ENCODE peak calls at places on chromosome 12, in six cellular contexts. One of them, this sample, is unnamed.

GRCh38 chr12:6767301-6767591 is 1.1 kb downstream of the PTMS start:
- DNase-seq in HepG2: no peak
- DNase-seq in HCT116: no peak
- DNase-seq in K562: no peak
- DNase-seq in GM12878: no peak
- DNase-seq in H1: no peak
- DNase-seq in this sample: no peak

GRCh38 chr12:100382327-100382726 is 25.5 kb downstream of the SLC17A8 start:
- DNase-seq in HepG2: no peak
- DNase-seq in HCT116: no peak
- DNase-seq in K562: no peak
- DNase-seq in GM12878: no peak
- DNase-seq in H1: no peak
- DNase-seq in this sample: no peak

GRCh38 chr12:16473610-16474326 is 126.3 kb downstream of the MGST1 start:
- DNase-seq in HepG2: no peak
- DNase-seq in HCT116: no peak
- DNase-seq in K562: no peak
- DNase-seq in GM12878: no peak
- DNase-seq in H1: no peak
- DNase-seq in this sample: no peak

GRCh38 chr12:69467400-69467799 is 2.8 kb upstream of the FRS2 start:
- DNase-seq in HepG2: no peak
- DNase-seq in HCT116: no peak
- DNase-seq in K562: no peak
- DNase-seq in GM12878: no peak
- DNase-seq in H1: no peak
- DNase-seq in this sample: no peak

GRCh38 chr12:54357802-54358619 is 6.3 kb downstream of the GPR84 start:
- DNase-seq in HepG2: no peak
- DNase-seq in HCT116: no peak
- DNase-seq in K562: peak
- DNase-seq in GM12878: peak
- DNase-seq in H1: peak
- DNase-seq in this sample: no peak

GRCh38 chr12:94621662-94622359 is 28.5 kb downstream of the TMCC3 start:
- DNase-seq in HepG2: no peak
- DNase-seq in HCT116: no peak
- DNase-seq in K562: no peak
- DNase-seq in GM12878: peak
- DNase-seq in H1: no peak
- DNase-seq in this sample: no peak

GRCh38 chr12:93802698-93803097 is 125.5 kb downstream of the CRADD start:
- DNase-seq in HepG2: no peak
- DNase-seq in HCT116: no peak
- DNase-seq in K562: no peak
- DNase-seq in GM12878: no peak
- DNase-seq in H1: no peak
- DNase-seq in this sample: no peak

GRCh38 chr12:80196419-80196818 is 97.1 kb downstream of the OTOGL start:
- DNase-seq in HepG2: no peak
- DNase-seq in HCT116: no peak
- DNase-seq in K562: no peak
- DNase-seq in GM12878: no peak
- DNase-seq in H1: no peak
- DNase-seq in this sample: no peak

GRCh38 chr12:86903166-86903565 is 647.0 kb upstream of the MGAT4C start:
- DNase-seq in HepG2: no peak
- DNase-seq in HCT116: no peak
- DNase-seq in K562: no peak
- DNase-seq in GM12878: no peak
- DNase-seq in H1: no peak
- DNase-seq in this sample: no peak

GRCh38 chr12:48765753-48766162 is 23.1 kb downstream of the ADCY6 start:
- DNase-seq in HepG2: no peak
- DNase-seq in HCT116: no peak
- DNase-seq in K562: no peak
- DNase-seq in GM12878: no peak
- DNase-seq in H1: no peak
- DNase-seq in this sample: no peak

GRCh38 chr12:56528836-56529235 is 7.2 kb downstream of the RBMS2 start:
- DNase-seq in HepG2: no peak
- DNase-seq in HCT116: no peak
- DNase-seq in K562: no peak
- DNase-seq in GM12878: no peak
- DNase-seq in H1: no peak
- DNase-seq in this sample: no peak

GRCh38 chr12:122944588-122944987 is 21.7 kb downstream of the ABCB9 start:
- DNase-seq in HepG2: peak
- DNase-seq in HCT116: peak
- DNase-seq in K562: no peak
- DNase-seq in GM12878: no peak
- DNase-seq in H1: no peak
- DNase-seq in this sample: no peak

GRCh38 chr12:1834186-1834925 is 14.0 kb downstream of the LRTM2 start:
- DNase-seq in HepG2: no peak
- DNase-seq in HCT116: no peak
- DNase-seq in K562: no peak
- DNase-seq in GM12878: no peak
- DNase-seq in H1: no peak
- DNase-seq in this sample: no peak

GRCh38 chr12:2335109-2335508 is 282.3 kb downstream of the CACNA1C start:
- DNase-seq in HepG2: no peak
- DNase-seq in HCT116: no peak
- DNase-seq in K562: no peak
- DNase-seq in GM12878: no peak
- DNase-seq in H1: no peak
- DNase-seq in this sample: no peak

GRCh38 chr12:59459966-59460365 is 135.9 kb upstream of the SLC16A7 start:
- DNase-seq in HepG2: no peak
- DNase-seq in HCT116: no peak
- DNase-seq in K562: no peak
- DNase-seq in GM12878: no peak
- DNase-seq in H1: no peak
- DNase-seq in this sample: no peak

GRCh38 chr12:18583655-18584054 is 154.2 kb downstream of the PLCZ1 start:
- DNase-seq in HepG2: no peak
- DNase-seq in HCT116: no peak
- DNase-seq in K562: no peak
- DNase-seq in GM12878: no peak
- DNase-seq in H1: no peak
- DNase-seq in this sample: no peak

GRCh38 chr12:122052285-122052684 is 26.3 kb upstream of the MLXIP start:
- DNase-seq in HepG2: no peak
- DNase-seq in HCT116: no peak
- DNase-seq in K562: no peak
- DNase-seq in GM12878: no peak
- DNase-seq in H1: no peak
- DNase-seq in this sample: no peak

GRCh38 chr12:3158851-3159465 is 81.8 kb downstream of the TSPAN9 start:
- DNase-seq in HepG2: no peak
- DNase-seq in HCT116: no peak
- DNase-seq in K562: no peak
- DNase-seq in GM12878: no peak
- DNase-seq in H1: no peak
- DNase-seq in this sample: no peak

GRCh38 chr12:80551897-80552296 is 107.9 kb downstream of the PTPRQ start:
- DNase-seq in HepG2: no peak
- DNase-seq in HCT116: peak
- DNase-seq in K562: no peak
- DNase-seq in GM12878: no peak
- DNase-seq in H1: no peak
- DNase-seq in this sample: no peak

GRCh38 chr12:100826323-100826722 is 31.7 kb downstream of the ANO4 start:
- DNase-seq in HepG2: peak
- DNase-seq in HCT116: peak
- DNase-seq in K562: peak
- DNase-seq in GM12878: no peak
- DNase-seq in H1: peak
- DNase-seq in this sample: peak

GRCh38 chr12:98735821-98736220 is 90.7 kb downstream of the APAF1 start:
- DNase-seq in HepG2: no peak
- DNase-seq in HCT116: no peak
- DNase-seq in K562: no peak
- DNase-seq in GM12878: no peak
- DNase-seq in H1: no peak
- DNase-seq in this sample: no peak

GRCh38 chr12:109111775-109112491 is 4.5 kb upstream of the ACACB start:
- DNase-seq in HepG2: peak
- DNase-seq in HCT116: peak
- DNase-seq in K562: peak
- DNase-seq in GM12878: no peak
- DNase-seq in H1: peak
- DNase-seq in this sample: no peak
- TF ChIP-seq YY1 in HepG2: no peak
- TF ChIP-seq YY1 in HCT116: no peak
- TF ChIP-seq YY1 in K562: no peak
- TF ChIP-seq YY1 in GM12878: no peak
- TF ChIP-seq YY1 in H1: no peak
- TF ChIP-seq YY1 in this sample: no peak

DNA sequence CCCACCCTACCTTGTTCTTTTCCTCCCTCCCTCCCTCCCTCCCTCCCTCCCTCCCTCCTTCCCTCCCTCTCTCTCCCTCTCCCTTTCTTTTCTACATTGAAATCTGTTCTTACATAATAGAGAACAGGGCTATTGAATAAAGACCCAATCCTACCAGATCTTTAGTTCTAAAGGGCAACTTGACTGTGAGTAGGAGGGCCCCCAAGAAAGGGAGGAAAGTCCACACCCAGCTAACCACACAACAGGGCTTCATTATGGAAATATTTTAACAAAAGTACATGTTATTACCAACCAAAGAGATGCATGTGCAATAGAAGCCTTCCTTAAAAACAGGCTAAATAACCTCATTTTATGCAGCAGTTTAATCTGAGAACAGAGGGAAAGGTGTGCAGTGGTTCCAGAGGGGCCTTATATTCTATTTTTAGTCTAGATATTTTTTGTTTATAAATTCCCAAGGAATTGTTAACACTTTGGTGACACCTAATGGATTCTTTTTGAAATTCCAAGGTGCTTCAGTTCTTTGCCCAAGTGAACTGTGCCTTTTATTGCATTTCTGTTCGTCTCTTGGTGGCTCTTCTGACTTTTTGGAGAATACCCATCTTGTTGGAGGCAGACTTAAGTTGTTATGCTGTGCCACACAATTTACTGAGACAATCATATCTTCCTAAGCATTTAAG is 63.0 kb downstream of the GNS start:
- DNase-seq in HepG2: peak
- DNase-seq in HCT116: no peak
- DNase-seq in K562: no peak
- DNase-seq in GM12878: no peak
- DNase-seq in H1: no peak
- DNase-seq in this sample: no peak
- TF ChIP-seq ZNF274 in HepG2: no peak
- TF ChIP-seq ZNF274 in HCT116: no peak
- TF ChIP-seq ZNF274 in K562: no peak
- TF ChIP-seq ZNF274 in GM12878: no peak
- TF ChIP-seq ZNF274 in H1: no peak
- TF ChIP-seq ZNF274 in this sample: no peak

GRCh38 chr12:76137611-76138010 is 53.1 kb upstream of the NAP1L1 start:
- DNase-seq in HepG2: no peak
- DNase-seq in HCT116: no peak
- DNase-seq in K562: no peak
- DNase-seq in GM12878: no peak
- DNase-seq in H1: no peak
- DNase-seq in this sample: no peak
- TF ChIP-seq YY1 in HepG2: no peak
- TF ChIP-seq YY1 in HCT116: no peak
- TF ChIP-seq YY1 in K562: no peak
- TF ChIP-seq YY1 in GM12878: no peak
- TF ChIP-seq YY1 in H1: no peak
- TF ChIP-seq YY1 in this sample: no peak

GRCh38 chr12:51533799-51534198 is 57.2 kb upstream of the SCN8A start:
- DNase-seq in HepG2: no peak
- DNase-seq in HCT116: no peak
- DNase-seq in K562: no peak
- DNase-seq in GM12878: no peak
- DNase-seq in H1: no peak
- DNase-seq in this sample: no peak

GRCh38 chr12:51534216-51534615 is 56.8 kb upstream of the SCN8A start:
- DNase-seq in HepG2: no peak
- DNase-seq in HCT116: no peak
- DNase-seq in K562: no peak
- DNase-seq in GM12878: no peak
- DNase-seq in H1: no peak
- DNase-seq in this sample: no peak

GRCh38 chr12:51534675-51535074 is 56.4 kb upstream of the SCN8A start:
- DNase-seq in HepG2: no peak
- DNase-seq in HCT116: no peak
- DNase-seq in K562: no peak
- DNase-seq in GM12878: no peak
- DNase-seq in H1: no peak
- DNase-seq in this sample: no peak

GRCh38 chr12:51538149-51538548 is 52.9 kb upstream of the SCN8A start:
- DNase-seq in HepG2: no peak
- DNase-seq in HCT116: no peak
- DNase-seq in K562: no peak
- DNase-seq in GM12878: no peak
- DNase-seq in H1: no peak
- DNase-seq in this sample: no peak

GRCh38 chr12:51536159-51536558 is 54.9 kb upstream of the SCN8A start:
- DNase-seq in HepG2: no peak
- DNase-seq in HCT116: no peak
- DNase-seq in K562: peak
- DNase-seq in GM12878: no peak
- DNase-seq in H1: no peak
- DNase-seq in this sample: no peak
- TF ChIP-seq ZNF274 in HepG2: no peak
- TF ChIP-seq ZNF274 in HCT116: no peak
- TF ChIP-seq ZNF274 in K562: no peak
- TF ChIP-seq ZNF274 in GM12878: no peak
- TF ChIP-seq ZNF274 in H1: no peak
- TF ChIP-seq ZNF274 in this sample: no peak

This sample was measured in NT2/D1.